ENCODE peak calls at places on chromosomes 13 and 19, in four cellular contexts. One of them, this sample, is unnamed.
A peak's percentile ranks its signal among the peaks of the same experiment; 100 is the strongest.

GRCh38 chr19:21149877-21150276 is 8.0 kb downstream of the ZNF431 start:
- DNase-seq in CD8-positive, alpha-beta memory T cell: no peak
- DNase-seq in right atrium auricular region: no peak
- DNase-seq in uterus: no peak
- DNase-seq in this sample: no peak

GRCh38 chr19:57212109-57212508 is 18.7 kb upstream of the AURKC start:
- DNase-seq in uterus: no peak
- DNase-seq in right atrium auricular region: no peak
- DNase-seq in CD8-positive, alpha-beta memory T cell: no peak
- DNase-seq in this sample: no peak

GRCh38 chr19:20423381-20424207 is 142.0 kb downstream of the ZNF737 start:
- DNase-seq in uterus: peak; percentile 39
- DNase-seq in CD8-positive, alpha-beta memory T cell: peak; percentile 22
- DNase-seq in right atrium auricular region: peak; percentile 84
- DNase-seq in this sample: no peak

GRCh38 chr13:19836472-19836871 is 27.0 kb downstream of the ZMYM5 start:
- DNase-seq in uterus: no peak
- DNase-seq in right atrium auricular region: no peak
- DNase-seq in CD8-positive, alpha-beta memory T cell: no peak
- DNase-seq in this sample: no peak

GRCh38 chr13:66994498-66995365 is 235.4 kb downstream of the PCDH9 start:
- DNase-seq in CD8-positive, alpha-beta memory T cell: no peak
- DNase-seq in uterus: no peak
- DNase-seq in right atrium auricular region: no peak
- DNase-seq in this sample: no peak

GRCh38 chr13:104594801-104595200 is 1528.6 kb upstream of the SLC10A2 start:
- DNase-seq in uterus: no peak
- DNase-seq in right atrium auricular region: no peak
- DNase-seq in CD8-positive, alpha-beta memory T cell: no peak
- DNase-seq in this sample: no peak

GRCh38 chr19:10769533-10770491 is 51.9 kb downstream of the DNM2 start:
- DNase-seq in CD8-positive, alpha-beta memory T cell: no peak
- DNase-seq in right atrium auricular region: peak; percentile 79
- DNase-seq in uterus: peak; percentile 46
- DNase-seq in this sample: peak; percentile 10

GRCh38 chr13:77124423-77124822 is 97.5 kb upstream of the FBXL3 start:
- DNase-seq in uterus: no peak
- DNase-seq in CD8-positive, alpha-beta memory T cell: no peak
- DNase-seq in right atrium auricular region: no peak
- DNase-seq in this sample: no peak

GRCh38 chr13:60152904-60153303 is 10.8 kb downstream of the DIAPH3 start:
- DNase-seq in uterus: no peak
- DNase-seq in right atrium auricular region: no peak
- DNase-seq in CD8-positive, alpha-beta memory T cell: no peak
- DNase-seq in this sample: no peak

GRCh38 chr13:19155321-19155861 is 26.2 kb downstream of the TUBA3C start:
- DNase-seq in right atrium auricular region: no peak
- DNase-seq in uterus: no peak
- DNase-seq in CD8-positive, alpha-beta memory T cell: no peak
- DNase-seq in this sample: no peak

GRCh38 chr19:45125975-45126493 is 33.1 kb downstream of the PPP1R37 start:
- DNase-seq in CD8-positive, alpha-beta memory T cell: peak; percentile 45
- DNase-seq in uterus: peak; percentile 27
- DNase-seq in right atrium auricular region: no peak
- DNase-seq in this sample: peak; percentile 31

GRCh38 chr19:13051581-13052165 is 51.0 kb downstream of the LYL1 start:
- DNase-seq in right atrium auricular region: no peak
- DNase-seq in CD8-positive, alpha-beta memory T cell: no peak
- DNase-seq in uterus: peak; percentile 74
- DNase-seq in this sample: no peak

GRCh38 chr13:27968316-27969072 is 621 bp downstream of the CDX2 start:
- DNase-seq in uterus: no peak
- DNase-seq in right atrium auricular region: no peak
- DNase-seq in CD8-positive, alpha-beta memory T cell: no peak
- DNase-seq in this sample: no peak

GRCh38 chr19:31154021-31154420 is 195.2 kb downstream of the TSHZ3 start:
- DNase-seq in CD8-positive, alpha-beta memory T cell: no peak
- DNase-seq in uterus: no peak
- DNase-seq in right atrium auricular region: no peak
- DNase-seq in this sample: peak; percentile 89

GRCh38 chr13:110575322-110576069 is 14.0 kb upstream of the RAB20 start:
- DNase-seq in right atrium auricular region: no peak
- DNase-seq in uterus: no peak
- DNase-seq in CD8-positive, alpha-beta memory T cell: no peak
- DNase-seq in this sample: peak; percentile 57

GRCh38 chr19:35315883-35316282 is 13.1 kb upstream of the CD22 start:
- DNase-seq in CD8-positive, alpha-beta memory T cell: no peak
- DNase-seq in uterus: no peak
- DNase-seq in right atrium auricular region: no peak
- DNase-seq in this sample: no peak

GRCh38 chr13:78802912-78803311 is 144.0 kb upstream of the OBI1 start:
- DNase-seq in right atrium auricular region: no peak
- DNase-seq in CD8-positive, alpha-beta memory T cell: no peak
- DNase-seq in uterus: no peak
- DNase-seq in this sample: no peak

GRCh38 chr13:112688560-112689497 is 1.0 kb upstream of the ATP11A start:
- DNase-seq in CD8-positive, alpha-beta memory T cell: peak; percentile 23
- DNase-seq in uterus: no peak
- DNase-seq in right atrium auricular region: no peak
- DNase-seq in this sample: no peak

GRCh38 chr13:49731766-49732165 is 40.5 kb upstream of the EBPL start:
- DNase-seq in right atrium auricular region: no peak
- DNase-seq in CD8-positive, alpha-beta memory T cell: no peak
- DNase-seq in uterus: no peak
- DNase-seq in this sample: no peak

GRCh38 chr19:21202865-21203494 is 61.1 kb downstream of the ZNF431 start:
- DNase-seq in right atrium auricular region: no peak
- DNase-seq in CD8-positive, alpha-beta memory T cell: peak; percentile 25
- DNase-seq in uterus: no peak
- DNase-seq in this sample: no peak

GRCh38 chr13:30143671-30144400 is 163.5 kb downstream of the KATNAL1 start:
- DNase-seq in uterus: no peak
- DNase-seq in CD8-positive, alpha-beta memory T cell: no peak
- DNase-seq in right atrium auricular region: no peak
- DNase-seq in this sample: peak; percentile 34

GRCh38 chr19:21422244-21422643 is 25.3 kb downstream of the ZNF493 start:
- DNase-seq in CD8-positive, alpha-beta memory T cell: no peak
- DNase-seq in uterus: no peak
- DNase-seq in right atrium auricular region: no peak
- DNase-seq in this sample: no peak

GRCh38 chr13:39565036-39565949 is 37.7 kb downstream of the LHFPL6 start:
- DNase-seq in CD8-positive, alpha-beta memory T cell: no peak
- DNase-seq in right atrium auricular region: no peak
- DNase-seq in uterus: peak; percentile 35
- DNase-seq in this sample: peak; percentile 91

GRCh38 chr13:51601601-51602348 is 17.5 kb downstream of the WDFY2 start:
- DNase-seq in uterus: no peak
- DNase-seq in CD8-positive, alpha-beta memory T cell: no peak
- DNase-seq in right atrium auricular region: no peak
- DNase-seq in this sample: no peak

GRCh38 chr19:46471778-46472543 is 598 bp upstream of the PNMA8A start:
- DNase-seq in uterus: no peak
- DNase-seq in right atrium auricular region: no peak
- DNase-seq in CD8-positive, alpha-beta memory T cell: no peak
- DNase-seq in this sample: no peak

GRCh38 chr13:40446365-40446764 is 220.1 kb downstream of the FOXO1 start:
- DNase-seq in right atrium auricular region: no peak
- DNase-seq in uterus: no peak
- DNase-seq in CD8-positive, alpha-beta memory T cell: no peak
- DNase-seq in this sample: peak; percentile 85

GRCh38 chr19:4326837-4327251 is 11.8 kb downstream of the STAP2 start:
- DNase-seq in CD8-positive, alpha-beta memory T cell: no peak
- DNase-seq in uterus: no peak
- DNase-seq in right atrium auricular region: no peak
- DNase-seq in this sample: peak; percentile 46

GRCh38 chr19:4322942-4323665 is 15.5 kb downstream of the STAP2 start:
- DNase-seq in uterus: no peak
- DNase-seq in CD8-positive, alpha-beta memory T cell: no peak
- DNase-seq in right atrium auricular region: no peak
- DNase-seq in this sample: peak; percentile 42

GRCh38 chr19:4323692-4324091 is 14.9 kb downstream of the STAP2 start:
- DNase-seq in uterus: no peak
- DNase-seq in CD8-positive, alpha-beta memory T cell: no peak
- DNase-seq in right atrium auricular region: no peak
- DNase-seq in this sample: no peak

GRCh38 chr19:4326215-4326836 is 12.3 kb downstream of the STAP2 start:
- DNase-seq in CD8-positive, alpha-beta memory T cell: no peak
- DNase-seq in uterus: no peak
- DNase-seq in right atrium auricular region: no peak
- DNase-seq in this sample: no peak

GRCh38 chr19:4324228-4324627 is 14.4 kb downstream of the STAP2 start:
- DNase-seq in CD8-positive, alpha-beta memory T cell: no peak
- DNase-seq in uterus: no peak
- DNase-seq in right atrium auricular region: no peak
- DNase-seq in this sample: no peak
- H3K36me3 ChIP-seq in CD8-positive, alpha-beta memory T cell: no peaks in the 10 kb centered on the region
- H3K36me3 ChIP-seq in uterus: no peaks in the 10 kb centered on the region
- H3K36me3 ChIP-seq in right atrium auricular region: no peaks in the 10 kb centered on the region
- H3K36me3 ChIP-seq in this sample: no peaks in the 10 kb centered on the region

GRCh38 chr19:3065675-3066357 is 3.5 kb upstream of the TLE5 start:
- DNase-seq in CD8-positive, alpha-beta memory T cell: no peak
- DNase-seq in uterus: no peak
- DNase-seq in right atrium auricular region: no peak
- DNase-seq in this sample: peak; percentile 99
- H3K4me3 ChIP-seq in CD8-positive, alpha-beta memory T cell: no peak overlapping the region
- H3K4me3 ChIP-seq in uterus: no peak overlapping the region
- H3K4me3 ChIP-seq in right atrium auricular region: no peak overlapping the region
- H3K4me3 ChIP-seq in this sample: no peak overlapping the region

GRCh38 chr19:54203151-54203611 is 2.5 kb downstream of the RPS9 start:
- DNase-seq in right atrium auricular region: no peak
- DNase-seq in CD8-positive, alpha-beta memory T cell: no peak
- DNase-seq in uterus: no peak
- DNase-seq in this sample: no peak

GRCh38 chr19:54206831-54207177 is 6.1 kb downstream of the RPS9 start:
- DNase-seq in CD8-positive, alpha-beta memory T cell: no peak
- DNase-seq in uterus: no peak
- DNase-seq in right atrium auricular region: no peak
- DNase-seq in this sample: no peak

GRCh38 chr19:54206030-54206830 is 5.6 kb downstream of the RPS9 start:
- DNase-seq in right atrium auricular region: no peak
- DNase-seq in CD8-positive, alpha-beta memory T cell: no peak
- DNase-seq in uterus: no peak
- DNase-seq in this sample: no peak

GRCh38 chr19:54201980-54202379 is 1.3 kb downstream of the RPS9 start:
- DNase-seq in right atrium auricular region: no peak
- DNase-seq in CD8-positive, alpha-beta memory T cell: no peak
- DNase-seq in uterus: no peak
- DNase-seq in this sample: no peak

DNA sequence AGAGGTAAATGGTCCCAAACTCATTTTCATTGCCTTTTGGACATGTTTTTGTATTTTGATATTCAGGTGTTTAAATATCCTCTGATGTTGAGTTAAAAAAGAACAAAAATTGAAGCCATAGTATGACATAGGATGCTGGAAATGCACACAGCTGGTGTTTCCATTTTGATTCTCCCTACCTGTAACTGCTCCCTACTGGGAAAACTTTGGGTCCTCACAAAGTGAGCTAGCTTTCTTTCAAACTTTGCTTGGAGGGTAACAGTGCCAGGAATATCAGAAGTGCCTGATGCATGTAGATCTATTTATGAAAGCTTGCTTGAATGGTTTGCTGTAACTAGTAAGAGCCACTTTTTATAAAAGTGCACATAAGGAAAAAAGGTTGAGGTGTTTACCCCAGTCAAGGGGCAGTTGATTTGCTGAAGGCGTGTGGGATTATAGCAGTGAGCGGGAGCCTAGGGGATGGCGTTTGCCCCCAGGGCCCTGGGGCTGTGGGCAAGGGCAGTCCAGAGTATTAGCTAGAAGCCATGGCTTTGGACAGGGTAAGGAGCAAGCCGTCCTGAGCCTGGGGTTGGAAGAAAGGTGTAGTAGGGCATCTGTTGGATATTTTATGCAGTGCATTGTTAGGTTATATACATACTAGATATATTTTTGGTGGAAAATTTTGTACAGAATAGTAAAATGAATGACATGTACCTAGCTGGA is 4.3 kb downstream of the RPS9 start:
- DNase-seq in right atrium auricular region: no peak
- DNase-seq in uterus: no peak
- DNase-seq in CD8-positive, alpha-beta memory T cell: no peak
- DNase-seq in this sample: no peak
- H3K36me3 ChIP-seq in right atrium auricular region: peaks cover 73% of the 10 kb centered on the region
- H3K36me3 ChIP-seq in uterus: no peaks in the 10 kb centered on the region
- H3K36me3 ChIP-seq in CD8-positive, alpha-beta memory T cell: peaks cover 56% of the 10 kb centered on the region
- H3K36me3 ChIP-seq in this sample: peaks cover 90% of the 10 kb centered on the region

GRCh38 chr19:48501961-48502719 is 9.5 kb downstream of the LMTK3 start:
- DNase-seq in right atrium auricular region: no peak
- DNase-seq in CD8-positive, alpha-beta memory T cell: peak; percentile 56
- DNase-seq in uterus: peak; percentile 21
- DNase-seq in this sample: no peak

GRCh38 chr19:48501446-48501960 is 10.1 kb downstream of the LMTK3 start:
- DNase-seq in right atrium auricular region: no peak
- DNase-seq in CD8-positive, alpha-beta memory T cell: peak; percentile 37
- DNase-seq in uterus: no peak
- DNase-seq in this sample: no peak

GRCh38 chr19:48500830-48501445 is 10.7 kb downstream of the LMTK3 start:
- DNase-seq in CD8-positive, alpha-beta memory T cell: no peak
- DNase-seq in right atrium auricular region: no peak
- DNase-seq in uterus: no peak
- DNase-seq in this sample: no peak

GRCh38 chr19:48499352-48500090 is 12.1 kb downstream of the LMTK3 start:
- DNase-seq in uterus: no peak
- DNase-seq in CD8-positive, alpha-beta memory T cell: no peak
- DNase-seq in right atrium auricular region: no peak
- DNase-seq in this sample: no peak

GRCh38 chr19:48502720-48503018 is 9.0 kb downstream of the LMTK3 start:
- DNase-seq in uterus: no peak
- DNase-seq in CD8-positive, alpha-beta memory T cell: no peak
- DNase-seq in right atrium auricular region: no peak
- DNase-seq in this sample: no peak
- H3K4me3 ChIP-seq in uterus: no peak overlapping the region
- H3K4me3 ChIP-seq in CD8-positive, alpha-beta memory T cell: no peak overlapping the region
- H3K4me3 ChIP-seq in right atrium auricular region: no peak overlapping the region
- H3K4me3 ChIP-seq in this sample: no peak overlapping the region

This sample was measured in SJSA1.